ENCODE peak calls at places on chromosomes 16 and 17, in eight cellular contexts. D, P, A, I, K, R, Z and O are unnamed samples.

GRCh38 chr17:45111838-45112237 is 20.5 kb downstream of the PLCD3 start:
- DNase-seq in A (no peak), P (no peak), D (no peak), Z (no peak), R (no peak), I (no peak), K (no peak), O (no peak)

GRCh38 chr17:5500247-5500803 is 14.0 kb downstream of the MIS12 start:
- DNase-seq in A (no peak), D (peak), Z (no peak), R (no peak), K (no peak), P (no peak), I (no peak), O (no peak)

GRCh38 chr16:9597967-9598730 is 506.7 kb downstream of the HAPSTR1 start:
- DNase-seq in I (no peak), D (no peak), A (no peak), Z (no peak), P (no peak), K (no peak), R (no peak), O (no peak)

GRCh38 chr17:62165378-62165722 is 100.3 kb upstream of the MED13 start:
- DNase-seq in D (no peak), I (no peak), K (peak), P (no peak), R (no peak), Z (no peak), A (no peak), O (peak)

GRCh38 chr16:89450537-89450936 is 39.8 kb downstream of the ANKRD11 start:
- DNase-seq in K (no peak), P (no peak), I (no peak), A (no peak), R (no peak), D (no peak), Z (no peak), O (no peak)

GRCh38 chr16:66344533-66345145 is 21.9 kb upstream of the CDH5 start:
- DNase-seq in A (no peak), R (peak), I (peak), P (no peak), Z (no peak), K (peak), D (peak), O (peak)

GRCh38 chr17:16191604-16192003 is 23.7 kb downstream of the NCOR1 start:
- DNase-seq in D (no peak), R (no peak), I (no peak), Z (no peak), K (no peak), A (no peak), P (no peak), O (no peak)

GRCh38 chr16:2924901-2925820 is 13.4 kb downstream of the FLYWCH1 start:
- DNase-seq in D (no peak), Z (no peak), K (no peak), A (no peak), I (no peak), R (no peak), P (no peak), O (no peak)

GRCh38 chr17:29194669-29195068 is 14.5 kb upstream of the MYO18A start:
- DNase-seq in Z (no peak), I (no peak), A (no peak), R (no peak), D (no peak), K (no peak), P (no peak), O (no peak)